ENCODE peak calls at places on chromosome 22, in five cellular contexts. One of them, this sample, is unnamed.

GRCh38 chr22:22110548-22111266 is 128.1 kb upstream of the TOP3B start:
- DNase-seq in HepG2: no peak
- DNase-seq in SK-N-SH: peak
- DNase-seq in K562: peak
- DNase-seq in A549: peak
- DNase-seq in this sample: peak

GRCh38 chr22:30602049-30602448 is 4.9 kb upstream of the TCN2 start:
- DNase-seq in SK-N-SH: no peak
- DNase-seq in A549: no peak
- DNase-seq in HepG2: peak
- DNase-seq in K562: no peak
- DNase-seq in this sample: peak

GRCh38 chr22:24977370-24978230 is 25.1 kb downstream of the KIAA1671 start:
- DNase-seq in K562: no peak
- DNase-seq in SK-N-SH: no peak
- DNase-seq in HepG2: no peak
- DNase-seq in A549: no peak
- DNase-seq in this sample: no peak

GRCh38 chr22:36940676-36941075 is 27.2 kb downstream of the CSF2RB start:
- DNase-seq in HepG2: no peak
- DNase-seq in SK-N-SH: no peak
- DNase-seq in K562: no peak
- DNase-seq in A549: no peak
- DNase-seq in this sample: no peak

GRCh38 chr22:31488346-31488883 is 1.2 kb downstream of the EIF4ENIF1 start:
- DNase-seq in K562: no peak
- DNase-seq in SK-N-SH: no peak
- DNase-seq in HepG2: no peak
- DNase-seq in A549: no peak
- DNase-seq in this sample: no peak

GRCh38 chr22:32336185-32336603 is 21.5 kb upstream of the RFPL3 start:
- DNase-seq in A549: no peak
- DNase-seq in K562: no peak
- DNase-seq in SK-N-SH: no peak
- DNase-seq in HepG2: no peak
- DNase-seq in this sample: no peak

GRCh38 chr22:24370426-24370825 is 57.0 kb upstream of the ADORA2A start:
- DNase-seq in K562: no peak
- DNase-seq in A549: no peak
- DNase-seq in SK-N-SH: no peak
- DNase-seq in HepG2: no peak
- DNase-seq in this sample: no peak

GRCh38 chr22:39479254-39479653 is 22.4 kb downstream of the MGAT3 start:
- DNase-seq in SK-N-SH: no peak
- DNase-seq in HepG2: no peak
- DNase-seq in A549: no peak
- DNase-seq in K562: no peak
- DNase-seq in this sample: no peak

GRCh38 chr22:37147186-37147990 is 2.3 kb downstream of the IL2RB start:
- DNase-seq in HepG2: no peak
- DNase-seq in A549: no peak
- DNase-seq in SK-N-SH: no peak
- DNase-seq in K562: no peak
- DNase-seq in this sample: no peak

GRCh38 chr22:46723882-46724281 is 14.2 kb downstream of the CERK start:
- DNase-seq in HepG2: no peak
- DNase-seq in SK-N-SH: no peak
- DNase-seq in A549: no peak
- DNase-seq in K562: no peak
- DNase-seq in this sample: no peak

GRCh38 chr22:23353004-23353403 is 172.7 kb downstream of the BCR start:
- DNase-seq in SK-N-SH: no peak
- DNase-seq in K562: no peak
- DNase-seq in HepG2: no peak
- DNase-seq in A549: no peak
- DNase-seq in this sample: no peak
- TF ChIP-seq REST in SK-N-SH: no peak
- TF ChIP-seq REST in K562: no peak
- TF ChIP-seq REST in HepG2: no peak
- TF ChIP-seq REST in A549: no peak
- TF ChIP-seq REST in this sample: no peak

DNA sequence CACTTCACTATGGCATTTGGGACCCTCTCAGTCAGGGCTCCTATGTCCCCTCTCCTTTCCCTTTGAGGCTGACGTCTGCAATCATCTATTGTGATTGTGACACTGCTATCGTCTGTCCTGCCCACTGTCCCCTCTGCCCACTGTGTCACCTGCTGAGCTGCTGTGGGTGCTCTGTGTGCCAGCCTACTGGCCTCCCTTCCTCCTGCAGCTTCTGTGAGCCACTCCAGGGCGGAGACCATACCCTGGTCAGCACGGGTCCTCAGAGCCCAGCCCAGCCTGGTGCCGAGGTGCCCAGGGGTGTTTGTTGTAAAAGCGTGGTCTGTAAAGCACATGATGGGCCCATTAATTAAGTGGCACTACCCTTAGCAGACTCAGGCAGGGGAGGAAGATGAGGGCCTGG is 29.4 kb downstream of the MPPED1 start:
- DNase-seq in SK-N-SH: no peak
- DNase-seq in A549: no peak
- DNase-seq in HepG2: no peak
- DNase-seq in K562: no peak
- DNase-seq in this sample: no peak
- TF ChIP-seq MAX in SK-N-SH: no peak
- TF ChIP-seq MAX in A549: no peak
- TF ChIP-seq MAX in HepG2: no peak
- TF ChIP-seq MAX in K562: no peak
- TF ChIP-seq MAX in this sample: no peak

GRCh38 chr22:17941501-17942406 is 82.6 kb downstream of the MICAL3 start:
- DNase-seq in HepG2: no peak
- DNase-seq in SK-N-SH: no peak
- DNase-seq in A549: no peak
- DNase-seq in K562: peak
- DNase-seq in this sample: no peak
- TF ChIP-seq CTCF in HepG2: no peak
- TF ChIP-seq CTCF in SK-N-SH: no peak
- TF ChIP-seq CTCF in A549: no peak
- TF ChIP-seq CTCF in K562: no peak
- TF ChIP-seq CTCF in this sample: no peak

GRCh38 chr22:49025791-49026475 is 801.7 kb downstream of the BRD1 start:
- DNase-seq in SK-N-SH: no peak
- DNase-seq in K562: no peak
- DNase-seq in HepG2: no peak
- DNase-seq in A549: no peak
- DNase-seq in this sample: no peak
- TF ChIP-seq REST in SK-N-SH: no peak
- TF ChIP-seq REST in K562: no peak
- TF ChIP-seq REST in HepG2: no peak
- TF ChIP-seq REST in A549: no peak
- TF ChIP-seq REST in this sample: no peak

DNA sequence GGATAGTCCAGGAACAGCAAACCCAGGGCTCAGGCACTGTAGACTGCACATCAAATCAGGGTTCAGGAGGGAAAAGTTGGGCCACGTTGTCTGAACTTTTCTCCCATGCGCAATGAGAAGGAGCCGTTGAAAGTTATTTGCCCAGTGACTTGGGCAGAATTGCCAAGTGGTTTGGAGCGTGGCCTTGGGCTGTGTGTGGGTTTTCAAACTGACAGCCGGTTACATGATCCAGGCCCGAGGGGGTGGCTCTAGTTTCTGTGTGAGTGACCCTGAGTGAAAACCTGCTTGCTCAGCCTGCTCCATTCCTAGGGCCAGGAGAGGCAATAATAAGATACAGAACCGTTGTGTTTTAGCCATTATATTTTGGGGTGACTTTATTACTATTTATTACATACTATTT is 20.3 kb downstream of the MB start:
- DNase-seq in A549: no peak
- DNase-seq in SK-N-SH: no peak
- DNase-seq in K562: no peak
- DNase-seq in HepG2: no peak
- DNase-seq in this sample: no peak
- TF ChIP-seq MAX in A549: no peak
- TF ChIP-seq MAX in SK-N-SH: no peak
- TF ChIP-seq MAX in K562: no peak
- TF ChIP-seq MAX in HepG2: no peak
- TF ChIP-seq MAX in this sample: no peak

GRCh38 chr22:38299001-38299651 is 18.1 kb downstream of the CSNK1E start:
- DNase-seq in HepG2: no peak
- DNase-seq in A549: no peak
- DNase-seq in SK-N-SH: no peak
- DNase-seq in K562: no peak
- DNase-seq in this sample: no peak

GRCh38 chr22:38296372-38296771 is 20.9 kb downstream of the CSNK1E start:
- DNase-seq in SK-N-SH: no peak
- DNase-seq in K562: no peak
- DNase-seq in A549: no peak
- DNase-seq in HepG2: no peak
- DNase-seq in this sample: no peak

GRCh38 chr22:38299758-38300157 is 17.5 kb downstream of the CSNK1E start:
- DNase-seq in K562: no peak
- DNase-seq in A549: no peak
- DNase-seq in SK-N-SH: no peak
- DNase-seq in HepG2: no peak
- DNase-seq in this sample: no peak

GRCh38 chr22:38300197-38300945 is 16.9 kb downstream of the CSNK1E start:
- DNase-seq in HepG2: no peak
- DNase-seq in SK-N-SH: no peak
- DNase-seq in A549: no peak
- DNase-seq in K562: no peak
- DNase-seq in this sample: no peak

DNA sequence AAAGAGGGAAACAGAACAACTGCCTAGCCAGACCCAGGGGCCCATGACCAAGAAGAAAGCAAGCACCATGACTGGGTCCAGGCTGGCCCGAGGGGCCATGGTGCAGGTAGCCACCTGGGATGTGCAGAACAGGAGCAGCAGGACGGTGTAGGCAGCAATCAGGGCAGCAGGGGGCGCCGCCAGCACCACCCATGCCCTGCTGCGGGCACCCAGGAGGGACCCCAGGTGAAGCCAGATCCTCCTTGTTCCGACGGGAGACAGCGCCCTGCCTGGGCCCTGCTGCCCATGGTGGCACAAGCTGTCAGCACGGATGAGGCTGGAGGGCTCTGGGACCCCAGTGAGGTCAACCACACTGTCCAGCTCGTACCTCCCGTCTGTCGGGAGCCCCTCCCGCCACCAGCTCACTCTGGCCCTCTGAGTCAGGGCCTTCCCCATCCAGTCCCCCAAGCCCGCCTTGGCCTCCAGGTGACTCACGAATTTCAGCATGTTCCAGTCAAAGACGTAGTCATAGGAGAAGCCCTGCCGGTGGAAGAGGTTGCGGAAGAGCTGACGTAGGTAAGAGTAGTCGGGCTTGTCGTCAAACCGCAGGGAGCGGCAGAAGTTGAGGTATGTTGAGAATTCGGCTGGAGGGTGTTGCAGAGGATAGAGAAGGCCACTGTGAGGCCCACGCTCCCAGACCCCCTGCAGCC is 18.8 kb downstream of the CSNK1E start:
- DNase-seq in A549: no peak
- DNase-seq in K562: peak
- DNase-seq in SK-N-SH: peak
- DNase-seq in HepG2: no peak
- DNase-seq in this sample: peak
- TF ChIP-seq CTCF in A549: peak
- TF ChIP-seq CTCF in K562: peak
- TF ChIP-seq CTCF in SK-N-SH: peak
- TF ChIP-seq CTCF in HepG2: peak
- TF ChIP-seq CTCF in this sample: peak

GRCh38 chr22:20095521-20095920 is 15.5 kb downstream of the DGCR8 start:
- DNase-seq in SK-N-SH: no peak
- DNase-seq in A549: no peak
- DNase-seq in K562: no peak
- DNase-seq in HepG2: no peak
- DNase-seq in this sample: no peak

GRCh38 chr22:20092477-20092854 is 12.4 kb downstream of the DGCR8 start:
- DNase-seq in A549: no peak
- DNase-seq in HepG2: no peak
- DNase-seq in SK-N-SH: no peak
- DNase-seq in K562: no peak
- DNase-seq in this sample: no peak

GRCh38 chr22:20093437-20093836 is 13.4 kb downstream of the DGCR8 start:
- DNase-seq in K562: no peak
- DNase-seq in HepG2: no peak
- DNase-seq in SK-N-SH: no peak
- DNase-seq in A549: no peak
- DNase-seq in this sample: no peak

GRCh38 chr22:20091690-20092476 is 11.8 kb downstream of the DGCR8 start:
- DNase-seq in K562: no peak
- DNase-seq in SK-N-SH: no peak
- DNase-seq in HepG2: no peak
- DNase-seq in A549: no peak
- DNase-seq in this sample: no peak

GRCh38 chr22:20094158-20094807 is 14.2 kb downstream of the DGCR8 start:
- DNase-seq in A549: no peak
- DNase-seq in HepG2: no peak
- DNase-seq in K562: no peak
- DNase-seq in SK-N-SH: no peak
- DNase-seq in this sample: no peak
- TF ChIP-seq REST in A549: no peak
- TF ChIP-seq REST in HepG2: no peak
- TF ChIP-seq REST in K562: no peak
- TF ChIP-seq REST in SK-N-SH: no peak
- TF ChIP-seq REST in this sample: no peak

DNA sequence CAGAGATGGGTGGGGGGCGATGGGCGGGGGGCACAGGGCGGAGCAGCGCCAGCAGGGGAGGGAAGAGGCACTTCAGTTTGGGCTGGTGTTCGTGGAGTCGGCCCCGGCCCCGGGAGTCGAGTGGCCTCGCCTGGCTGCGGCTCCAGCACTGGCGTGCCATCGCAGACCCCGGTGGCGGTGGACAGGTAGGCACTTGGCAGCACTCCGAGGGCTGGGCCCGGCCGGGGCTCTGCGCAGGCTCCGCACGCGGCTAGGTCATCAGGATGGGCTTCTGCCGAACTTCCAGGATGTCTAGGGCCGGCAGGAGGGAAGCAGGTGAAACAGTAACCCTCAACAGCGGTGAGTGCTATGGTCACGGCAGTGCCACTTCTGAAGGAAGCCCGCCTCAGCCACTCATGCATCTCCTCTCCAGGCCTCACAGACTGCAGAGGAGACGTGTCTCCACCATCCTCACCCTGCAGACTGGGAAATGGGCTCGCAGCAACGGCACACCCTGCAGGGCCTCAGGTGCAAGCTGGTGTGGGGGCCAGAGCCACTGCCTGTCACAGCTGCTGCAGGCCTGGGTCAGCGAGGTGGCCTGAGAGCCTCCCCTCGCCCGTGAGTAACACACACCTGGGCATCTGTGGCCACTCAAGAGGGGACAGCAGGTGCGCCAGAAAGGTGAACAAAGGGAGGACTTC is 33.3 kb downstream of the NUP50 start:
- DNase-seq in K562: no peak
- DNase-seq in SK-N-SH: no peak
- DNase-seq in A549: no peak
- DNase-seq in HepG2: no peak
- DNase-seq in this sample: no peak
- TF ChIP-seq MAX in K562: no peak
- TF ChIP-seq MAX in SK-N-SH: no peak
- TF ChIP-seq MAX in A549: no peak
- TF ChIP-seq MAX in HepG2: no peak
- TF ChIP-seq MAX in this sample: no peak

GRCh38 chr22:28951969-28952521 is 68.7 kb downstream of the ZNRF3 start:
- DNase-seq in HepG2: peak
- DNase-seq in SK-N-SH: no peak
- DNase-seq in A549: no peak
- DNase-seq in K562: no peak
- DNase-seq in this sample: no peak
- TF ChIP-seq CTCF in HepG2: peak
- TF ChIP-seq CTCF in SK-N-SH: no peak
- TF ChIP-seq CTCF in A549: no peak
- TF ChIP-seq CTCF in K562: no peak
- TF ChIP-seq CTCF in this sample: no peak

GRCh38 chr22:20056696-20057386 is 23.2 kb upstream of the DGCR8 start:
- DNase-seq in A549: no peak
- DNase-seq in K562: no peak
- DNase-seq in SK-N-SH: no peak
- DNase-seq in HepG2: no peak
- DNase-seq in this sample: no peak
- TF ChIP-seq REST in A549: no peak
- TF ChIP-seq REST in K562: no peak
- TF ChIP-seq REST in SK-N-SH: no peak
- TF ChIP-seq REST in HepG2: no peak
- TF ChIP-seq REST in this sample: no peak

This sample was measured in HCT116.